ENCODE peak calls at places on chromosome 6, in seven cellular contexts. One of them, this sample, is unnamed.

GRCh38 chr6:42190784-42191183 is 4.0 kb downstream of the GUCA1B start:
- DNase-seq in GM23248: peak; percentile 83
- DNase-seq in lung: no peak
- DNase-seq in naive thymus-derived CD4-positive, alpha-beta T cell: no peak
- DNase-seq in cardiac muscle cell: peak; percentile 48
- DNase-seq in Peyer's patch: no peak
- DNase-seq in GM12878: no peak
- DNase-seq in this sample: no peak

GRCh38 chr6:28600188-28600587 is 74.5 kb downstream of the GPX5 start:
- DNase-seq in GM23248: no peak
- DNase-seq in lung: no peak
- DNase-seq in naive thymus-derived CD4-positive, alpha-beta T cell: no peak
- DNase-seq in cardiac muscle cell: no peak
- DNase-seq in Peyer's patch: no peak
- DNase-seq in GM12878: no peak
- DNase-seq in this sample: no peak

GRCh38 chr6:144062757-144063156 is 32.6 kb downstream of the SF3B5 start:
- DNase-seq in GM23248: no peak
- DNase-seq in lung: no peak
- DNase-seq in naive thymus-derived CD4-positive, alpha-beta T cell: peak; percentile 10
- DNase-seq in cardiac muscle cell: no peak
- DNase-seq in Peyer's patch: no peak
- DNase-seq in GM12878: no peak
- DNase-seq in this sample: no peak

GRCh38 chr6:109349419-109349987 is 32.8 kb downstream of the CD164 start:
- DNase-seq in GM23248: peak; percentile 86
- DNase-seq in lung: peak; percentile 68
- DNase-seq in naive thymus-derived CD4-positive, alpha-beta T cell: no peak
- DNase-seq in cardiac muscle cell: peak; percentile 95
- DNase-seq in Peyer's patch: peak; percentile 80
- DNase-seq in GM12878: no peak
- DNase-seq in this sample: no peak

GRCh38 chr6:116971959-116972358 is 94.9 kb downstream of the RFX6 start:
- DNase-seq in GM23248: peak; percentile 58
- DNase-seq in lung: no peak
- DNase-seq in naive thymus-derived CD4-positive, alpha-beta T cell: no peak
- DNase-seq in cardiac muscle cell: peak; percentile 51
- DNase-seq in Peyer's patch: no peak
- DNase-seq in GM12878: no peak
- DNase-seq in this sample: peak; percentile 54

GRCh38 chr6:83193747-83194582 is 808 bp downstream of the RWDD2A start:
- DNase-seq in GM23248: peak; percentile 67
- DNase-seq in lung: peak; percentile 44
- DNase-seq in naive thymus-derived CD4-positive, alpha-beta T cell: peak; percentile 11
- DNase-seq in cardiac muscle cell: peak; percentile 22
- DNase-seq in Peyer's patch: peak; percentile 57
- DNase-seq in GM12878: no peak
- DNase-seq in this sample: peak; percentile 77

GRCh38 chr6:108588586-108588985 is 27.9 kb downstream of the FOXO3 start:
- DNase-seq in GM23248: peak; percentile 87
- DNase-seq in lung: no peak
- DNase-seq in naive thymus-derived CD4-positive, alpha-beta T cell: no peak
- DNase-seq in cardiac muscle cell: peak; percentile 68
- DNase-seq in Peyer's patch: no peak
- DNase-seq in GM12878: no peak
- DNase-seq in this sample: peak; percentile 37

GRCh38 chr6:56091159-56091869 is 156.1 kb downstream of the COL21A1 start:
- DNase-seq in GM23248: peak; percentile 83
- DNase-seq in lung: no peak
- DNase-seq in naive thymus-derived CD4-positive, alpha-beta T cell: no peak
- DNase-seq in cardiac muscle cell: peak; percentile 92
- DNase-seq in Peyer's patch: no peak
- DNase-seq in GM12878: no peak
- DNase-seq in this sample: peak; percentile 72

GRCh38 chr6:41464481-41464880 is 81.7 kb upstream of the FOXP4 start:
- DNase-seq in GM23248: peak; percentile 42
- DNase-seq in lung: no peak
- DNase-seq in naive thymus-derived CD4-positive, alpha-beta T cell: no peak
- DNase-seq in cardiac muscle cell: peak; percentile 64
- DNase-seq in Peyer's patch: no peak
- DNase-seq in GM12878: no peak
- DNase-seq in this sample: no peak

GRCh38 chr6:90233994-90234393 is 62.6 kb downstream of the BACH2 start:
- DNase-seq in GM23248: no peak
- DNase-seq in lung: no peak
- DNase-seq in naive thymus-derived CD4-positive, alpha-beta T cell: peak; percentile 93
- DNase-seq in cardiac muscle cell: no peak
- DNase-seq in Peyer's patch: peak; percentile 64
- DNase-seq in GM12878: no peak
- DNase-seq in this sample: no peak

GRCh38 chr6:155186052-155186658 is 77.7 kb upstream of the CLDN20 start:
- DNase-seq in GM23248: peak; percentile 49
- DNase-seq in lung: no peak
- DNase-seq in naive thymus-derived CD4-positive, alpha-beta T cell: no peak
- DNase-seq in cardiac muscle cell: no peak
- DNase-seq in Peyer's patch: no peak
- DNase-seq in GM12878: no peak
- DNase-seq in this sample: no peak

GRCh38 chr6:109892451-109893435 is 85.4 kb upstream of the GPR6 start:
- DNase-seq in GM23248: no peak
- DNase-seq in lung: peak; percentile 54
- DNase-seq in naive thymus-derived CD4-positive, alpha-beta T cell: no peak
- DNase-seq in cardiac muscle cell: no peak
- DNase-seq in Peyer's patch: no peak
- DNase-seq in GM12878: no peak
- DNase-seq in this sample: no peak

GRCh38 chr6:158174514-158174913 is 6.4 kb downstream of the GTF2H5 start:
- DNase-seq in GM23248: peak; percentile 92
- DNase-seq in lung: no peak
- DNase-seq in naive thymus-derived CD4-positive, alpha-beta T cell: no peak
- DNase-seq in cardiac muscle cell: peak; percentile 94
- DNase-seq in Peyer's patch: no peak
- DNase-seq in GM12878: no peak
- DNase-seq in this sample: no peak

GRCh38 chr6:165573671-165574070 is 89.4 kb downstream of the PDE10A start:
- DNase-seq in GM23248: no peak
- DNase-seq in lung: no peak
- DNase-seq in naive thymus-derived CD4-positive, alpha-beta T cell: no peak
- DNase-seq in cardiac muscle cell: peak; percentile 97
- DNase-seq in Peyer's patch: peak; percentile 60
- DNase-seq in GM12878: no peak
- DNase-seq in this sample: peak; percentile 22

GRCh38 chr6:159169193-159169555 is at the start of gene FNDC1:
- DNase-seq in GM23248: peak; percentile 67
- DNase-seq in lung: no peak
- DNase-seq in naive thymus-derived CD4-positive, alpha-beta T cell: peak; percentile 24
- DNase-seq in cardiac muscle cell: no peak
- DNase-seq in Peyer's patch: peak; percentile 51
- DNase-seq in GM12878: no peak
- DNase-seq in this sample: peak; percentile 68

GRCh38 chr6:17413313-17413750 is 19.9 kb downstream of the CAP2 start:
- DNase-seq in GM23248: peak; percentile 75
- DNase-seq in lung: no peak
- DNase-seq in naive thymus-derived CD4-positive, alpha-beta T cell: no peak
- DNase-seq in cardiac muscle cell: peak; percentile 17
- DNase-seq in Peyer's patch: no peak
- DNase-seq in GM12878: no peak
- DNase-seq in this sample: no peak

GRCh38 chr6:125104425-125104824 is 49.1 kb upstream of the TPD52L1 start:
- DNase-seq in GM23248: peak; percentile 79
- DNase-seq in lung: no peak
- DNase-seq in naive thymus-derived CD4-positive, alpha-beta T cell: no peak
- DNase-seq in cardiac muscle cell: peak; percentile 47
- DNase-seq in Peyer's patch: no peak
- DNase-seq in GM12878: no peak
- DNase-seq in this sample: peak; percentile 45

GRCh38 chr6:92479821-92480220 is 939.5 kb downstream of the EPHA7 start:
- DNase-seq in GM23248: no peak
- DNase-seq in lung: no peak
- DNase-seq in naive thymus-derived CD4-positive, alpha-beta T cell: no peak
- DNase-seq in cardiac muscle cell: peak; percentile 1
- DNase-seq in Peyer's patch: no peak
- DNase-seq in GM12878: no peak
- DNase-seq in this sample: no peak

GRCh38 chr6:62652692-62653328 is 366.8 kb upstream of the KHDRBS2 start:
- DNase-seq in GM23248: peak; percentile 8
- DNase-seq in lung: no peak
- DNase-seq in naive thymus-derived CD4-positive, alpha-beta T cell: no peak
- DNase-seq in cardiac muscle cell: peak; percentile 22
- DNase-seq in Peyer's patch: no peak
- DNase-seq in GM12878: no peak
- DNase-seq in this sample: no peak

GRCh38 chr6:104896914-104897313 is 37.2 kb upstream of the HACE1 start:
- DNase-seq in GM23248: peak; percentile 21
- DNase-seq in lung: no peak
- DNase-seq in naive thymus-derived CD4-positive, alpha-beta T cell: no peak
- DNase-seq in cardiac muscle cell: no peak
- DNase-seq in Peyer's patch: no peak
- DNase-seq in GM12878: no peak
- DNase-seq in this sample: no peak

GRCh38 chr6:165439928-165440554 is 130.6 kb upstream of the C6orf118 start:
- DNase-seq in GM23248: peak; percentile 48
- DNase-seq in lung: no peak
- DNase-seq in naive thymus-derived CD4-positive, alpha-beta T cell: no peak
- DNase-seq in cardiac muscle cell: peak; percentile 84
- DNase-seq in Peyer's patch: no peak
- DNase-seq in GM12878: no peak
- DNase-seq in this sample: peak; percentile 60

GRCh38 chr6:136643850-136644596 is 93.8 kb upstream of the MAP7 start:
- DNase-seq in GM23248: peak; percentile 70
- DNase-seq in lung: peak; percentile 94
- DNase-seq in naive thymus-derived CD4-positive, alpha-beta T cell: peak; percentile 67
- DNase-seq in cardiac muscle cell: peak; percentile 94
- DNase-seq in Peyer's patch: peak; percentile 96
- DNase-seq in GM12878: peak; percentile 40
- DNase-seq in this sample: peak; percentile 95

GRCh38 chr6:113457751-113458150 is 399.4 kb upstream of the MARCKS start:
- DNase-seq in GM23248: no peak
- DNase-seq in lung: no peak
- DNase-seq in naive thymus-derived CD4-positive, alpha-beta T cell: no peak
- DNase-seq in cardiac muscle cell: no peak
- DNase-seq in Peyer's patch: no peak
- DNase-seq in GM12878: no peak
- DNase-seq in this sample: no peak
- H3K4me3 ChIP-seq in GM23248: no peak overlapping the region
- H3K4me3 ChIP-seq in lung: no peak overlapping the region
- H3K4me3 ChIP-seq in naive thymus-derived CD4-positive, alpha-beta T cell: no peak overlapping the region
- H3K4me3 ChIP-seq in cardiac muscle cell: no peak overlapping the region
- H3K4me3 ChIP-seq in Peyer's patch: no peak overlapping the region
- H3K4me3 ChIP-seq in GM12878: no peak overlapping the region
- H3K4me3 ChIP-seq in this sample: no peak overlapping the region

GRCh38 chr6:111601875-111602274 is 3.8 kb downstream of the TRAF3IP2 start:
- DNase-seq in GM23248: peak; percentile 84
- DNase-seq in lung: no peak
- DNase-seq in naive thymus-derived CD4-positive, alpha-beta T cell: no peak
- DNase-seq in cardiac muscle cell: peak; percentile 92
- DNase-seq in Peyer's patch: peak; percentile 59
- DNase-seq in GM12878: no peak
- DNase-seq in this sample: no peak
- H3K4me1 ChIP-seq in GM23248: peaks cover 51% of the 10 kb centered on the region
- H3K4me1 ChIP-seq in lung: peaks cover 32% of the 10 kb centered on the region
- H3K4me1 ChIP-seq in naive thymus-derived CD4-positive, alpha-beta T cell: peaks cover 19% of the 10 kb centered on the region
- H3K4me1 ChIP-seq in cardiac muscle cell: peaks cover 52% of the 10 kb centered on the region
- H3K4me1 ChIP-seq in Peyer's patch: no peaks in the 10 kb centered on the region
- H3K4me1 ChIP-seq in GM12878: peaks cover 11% of the 10 kb centered on the region
- H3K4me1 ChIP-seq in this sample: peaks cover 28% of the 10 kb centered on the region

GRCh38 chr6:20331042-20331441 is 70.6 kb upstream of the E2F3 start:
- DNase-seq in GM23248: no peak
- DNase-seq in lung: no peak
- DNase-seq in naive thymus-derived CD4-positive, alpha-beta T cell: no peak
- DNase-seq in cardiac muscle cell: no peak
- DNase-seq in Peyer's patch: no peak
- DNase-seq in GM12878: no peak
- DNase-seq in this sample: no peak

GRCh38 chr6:20325641-20326421 is 75.8 kb upstream of the E2F3 start:
- DNase-seq in GM23248: no peak
- DNase-seq in lung: no peak
- DNase-seq in naive thymus-derived CD4-positive, alpha-beta T cell: no peak
- DNase-seq in cardiac muscle cell: no peak
- DNase-seq in Peyer's patch: no peak
- DNase-seq in GM12878: no peak
- DNase-seq in this sample: no peak

GRCh38 chr6:20327141-20327540 is 74.5 kb upstream of the E2F3 start:
- DNase-seq in GM23248: no peak
- DNase-seq in lung: no peak
- DNase-seq in naive thymus-derived CD4-positive, alpha-beta T cell: no peak
- DNase-seq in cardiac muscle cell: no peak
- DNase-seq in Peyer's patch: no peak
- DNase-seq in GM12878: no peak
- DNase-seq in this sample: no peak

GRCh38 chr6:20326422-20326728 is 75.3 kb upstream of the E2F3 start:
- DNase-seq in GM23248: no peak
- DNase-seq in lung: no peak
- DNase-seq in naive thymus-derived CD4-positive, alpha-beta T cell: no peak
- DNase-seq in cardiac muscle cell: no peak
- DNase-seq in Peyer's patch: no peak
- DNase-seq in GM12878: no peak
- DNase-seq in this sample: no peak

GRCh38 chr6:20328266-20328946 is 73.3 kb upstream of the E2F3 start:
- DNase-seq in GM23248: no peak
- DNase-seq in lung: no peak
- DNase-seq in naive thymus-derived CD4-positive, alpha-beta T cell: no peak
- DNase-seq in cardiac muscle cell: no peak
- DNase-seq in Peyer's patch: no peak
- DNase-seq in GM12878: no peak
- DNase-seq in this sample: no peak
- H3K36me3 ChIP-seq in GM23248: no peaks in the 10 kb centered on the region
- H3K36me3 ChIP-seq in lung: no peaks in the 10 kb centered on the region
- H3K36me3 ChIP-seq in naive thymus-derived CD4-positive, alpha-beta T cell: no peaks in the 10 kb centered on the region
- H3K36me3 ChIP-seq in cardiac muscle cell: no peaks in the 10 kb centered on the region
- H3K36me3 ChIP-seq in Peyer's patch: no peaks in the 10 kb centered on the region
- H3K36me3 ChIP-seq in GM12878: no peaks in the 10 kb centered on the region
- H3K36me3 ChIP-seq in this sample: no peaks in the 10 kb centered on the region

GRCh38 chr6:69581576-69581975 is 215.2 kb downstream of the LMBRD1 start:
- DNase-seq in GM23248: no peak
- DNase-seq in lung: no peak
- DNase-seq in naive thymus-derived CD4-positive, alpha-beta T cell: no peak
- DNase-seq in cardiac muscle cell: no peak
- DNase-seq in Peyer's patch: no peak
- DNase-seq in GM12878: no peak
- DNase-seq in this sample: no peak

GRCh38 chr6:69580696-69581095 is 216.1 kb downstream of the LMBRD1 start:
- DNase-seq in GM23248: no peak
- DNase-seq in lung: no peak
- DNase-seq in naive thymus-derived CD4-positive, alpha-beta T cell: no peak
- DNase-seq in cardiac muscle cell: no peak
- DNase-seq in Peyer's patch: no peak
- DNase-seq in GM12878: no peak
- DNase-seq in this sample: no peak

DNA sequence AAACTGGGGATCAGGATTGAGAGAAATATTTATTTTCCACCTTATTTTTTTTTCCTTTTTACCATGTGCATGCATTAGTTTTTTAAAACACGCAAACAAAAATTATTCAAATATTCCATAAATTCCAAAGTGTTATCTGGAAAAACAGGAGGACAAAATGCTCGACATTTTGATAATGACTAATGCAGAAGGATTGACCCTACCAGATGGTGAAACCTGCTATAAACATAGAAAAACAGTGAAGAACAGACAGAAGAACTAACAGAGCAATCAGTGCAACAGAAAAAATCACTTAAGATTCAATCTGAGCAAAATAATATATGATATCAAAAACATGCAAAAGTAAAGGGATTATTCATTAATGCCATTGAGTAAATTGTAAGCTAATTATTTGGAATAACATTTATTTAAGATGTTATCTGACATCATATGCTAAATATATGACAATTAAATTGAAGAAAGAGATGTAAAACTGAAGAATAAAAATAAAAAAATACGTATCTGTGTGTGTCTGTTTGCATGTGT is 218.4 kb downstream of the LMBRD1 start:
- DNase-seq in GM23248: no peak
- DNase-seq in lung: no peak
- DNase-seq in naive thymus-derived CD4-positive, alpha-beta T cell: no peak
- DNase-seq in cardiac muscle cell: no peak
- DNase-seq in Peyer's patch: no peak
- DNase-seq in GM12878: no peak
- DNase-seq in this sample: no peak
- H3K4me3 ChIP-seq in GM23248: no peak overlapping the region
- H3K4me3 ChIP-seq in lung: no peak overlapping the region
- H3K4me3 ChIP-seq in naive thymus-derived CD4-positive, alpha-beta T cell: no peak overlapping the region
- H3K4me3 ChIP-seq in cardiac muscle cell: no peak overlapping the region
- H3K4me3 ChIP-seq in Peyer's patch: no peak overlapping the region
- H3K4me3 ChIP-seq in GM12878: no peak overlapping the region
- H3K4me3 ChIP-seq in this sample: no peak overlapping the region

This sample was measured in HAP-1.